ENCODE peak calls at places on chromosomes 12 and 14, in six cellular contexts. D is stimulated activated CD4-positive, alpha-beta T cell treated with anti-CD3 and anti-CD28 coated beads, Interleukin-1b, Interleukin-23, amount 100 ng/mL, for 24 hours; W is NCI-H446; Z is cerebellar cortex; Y is CD4-positive, alpha-beta T cell; S is amygdala. M is an unnamed sample.

GRCh38 chr12:1966561-1967211 is 37.6 kb downstream of the DCP1B start:
- DNase-seq in D (no peak), W (no peak), Z (peak), Y (no peak), S (no peak), M (no peak)

GRCh38 chr12:67068204-67068731 is 200.9 kb upstream of the CAND1 start:
- DNase-seq in D (no peak), W (no peak), Z (no peak), Y (no peak), S (peak), M (no peak)

GRCh38 chr14:61568572-61569011 is 126.7 kb upstream of the HIF1A start:
- DNase-seq in D (peak), W (no peak), Z (peak), Y (peak), S (peak), M (no peak)

GRCh38 chr14:31994391-31995033 is 82.6 kb upstream of the ARHGAP5 start:
- DNase-seq in D (no peak), W (no peak), Z (no peak), Y (no peak), S (no peak), M (no peak)

GRCh38 chr12:105640780-105641179 is 310.3 kb downstream of the C12orf75 start:
- DNase-seq in D (no peak), W (no peak), Z (no peak), Y (no peak), S (no peak), M (no peak)

GRCh38 chr12:3398196-3398789 is 92.7 kb upstream of the PRMT8 start:
- DNase-seq in D (no peak), W (no peak), Z (no peak), Y (no peak), S (no peak), M (no peak)

GRCh38 chr12:1429980-1430379 is 164.4 kb downstream of the FBXL14 start:
- DNase-seq in D (no peak), W (no peak), Z (no peak), Y (no peak), S (no peak), M (no peak)

GRCh38 chr12:121610239-121611149 is 15.8 kb upstream of the ORAI1 start:
- DNase-seq in D (no peak), W (peak), Z (no peak), Y (no peak), S (no peak), M (no peak)

GRCh38 chr14:103552011-103552797 is 10.3 kb downstream of the BAG5 start:
- DNase-seq in D (no peak), W (no peak), Z (peak), Y (no peak), S (no peak), M (no peak)

GRCh38 chr12:3641428-3641883 is 111.5 kb downstream of the CRACR2A start:
- DNase-seq in D (no peak), W (no peak), Z (no peak), Y (no peak), S (no peak), M (no peak)

GRCh38 chr12:7091660-7092228 is 501 bp downstream of the C1R start:
- DNase-seq in D (no peak), W (no peak), Z (no peak), Y (no peak), S (no peak), M (no peak)

GRCh38 chr14:85233756-85234545 is 296.0 kb upstream of the FLRT2 start:
- DNase-seq in D (no peak), W (no peak), Z (no peak), Y (no peak), S (no peak), M (no peak)

GRCh38 chr14:81269100-81269978 is 48.6 kb upstream of the GTF2A1 start:
- DNase-seq in D (no peak), W (peak), Z (peak), Y (no peak), S (no peak), M (peak)

GRCh38 chr12:124440841-124441381 is 126.5 kb downstream of the NCOR2 start:
- DNase-seq in D (no peak), W (no peak), Z (no peak), Y (no peak), S (no peak), M (no peak)

GRCh38 chr14:50015708-50016107 is 100.7 kb downstream of the VCPKMT start:
- DNase-seq in D (no peak), W (no peak), Z (no peak), Y (no peak), S (no peak), M (no peak)

GRCh38 chr12:55467836-55468235 is 2.1 kb downstream of the OR6C70 start:
- DNase-seq in D (no peak), W (no peak), Z (no peak), Y (no peak), S (no peak), M (no peak)

GRCh38 chr14:56514663-56515371 is 64.8 kb upstream of the TMEM260 start:
- DNase-seq in D (no peak), W (no peak), Z (no peak), Y (no peak), S (no peak), M (no peak)

GRCh38 chr12:28086521-28086920 is 103.7 kb upstream of the CCDC91 start:
- DNase-seq in D (no peak), W (no peak), Z (no peak), Y (no peak), S (no peak), M (no peak)

GRCh38 chr14:103868242-103868897 is 21.0 kb upstream of the PPP1R13B start:
- DNase-seq in D (no peak), W (no peak), Z (no peak), Y (no peak), S (no peak), M (no peak)

GRCh38 chr12:2387051-2387834 is 334.5 kb downstream of the CACNA1C start:
- DNase-seq in D (peak), W (no peak), Z (no peak), Y (no peak), S (no peak), M (no peak)

GRCh38 chr12:120490833-120491512 is 4.9 kb upstream of the DYNLL1 start:
- DNase-seq in D (no peak), W (peak), Z (no peak), Y (no peak), S (peak), M (no peak)

M was measured in DMS 273 treated with DMSO at 0.1 percent for 48 hours.